ENCODE peak calls at places on chromosomes 6 and 20, in nine cellular contexts. One of them, this sample, is unnamed.

GRCh38 chr20:17675519-17676377 is 6.3 kb downstream of the RRBP1 start:
- DNase-seq in tibial artery: peak
- DNase-seq in uterus: no peak
- DNase-seq in fibroblast of mammary gland: no peak
- DNase-seq in aorta: no peak
- DNase-seq in colonic mucosa: no peak
- DNase-seq in astrocyte of the spinal cord: no peak
- DNase-seq in naive thymus-derived CD4-positive, alpha-beta T cell: no peak
- DNase-seq in stomach: no peak
- DNase-seq in this sample: no peak

GRCh38 chr20:47674145-47674544 is 111.1 kb downstream of the SULF2 start:
- DNase-seq in colonic mucosa: no peak
- DNase-seq in astrocyte of the spinal cord: no peak
- DNase-seq in aorta: no peak
- DNase-seq in fibroblast of mammary gland: no peak
- DNase-seq in stomach: no peak
- DNase-seq in naive thymus-derived CD4-positive, alpha-beta T cell: no peak
- DNase-seq in uterus: no peak
- DNase-seq in tibial artery: no peak
- DNase-seq in this sample: no peak

GRCh38 chr6:147970970-147971369 is 371.7 kb upstream of the SASH1 start:
- DNase-seq in colonic mucosa: no peak
- DNase-seq in tibial artery: no peak
- DNase-seq in naive thymus-derived CD4-positive, alpha-beta T cell: no peak
- DNase-seq in uterus: no peak
- DNase-seq in aorta: no peak
- DNase-seq in astrocyte of the spinal cord: no peak
- DNase-seq in stomach: no peak
- DNase-seq in fibroblast of mammary gland: peak
- DNase-seq in this sample: no peak

GRCh38 chr6:69622230-69622629 is 174.6 kb downstream of the LMBRD1 start:
- DNase-seq in tibial artery: no peak
- DNase-seq in stomach: no peak
- DNase-seq in colonic mucosa: no peak
- DNase-seq in astrocyte of the spinal cord: no peak
- DNase-seq in uterus: no peak
- DNase-seq in naive thymus-derived CD4-positive, alpha-beta T cell: no peak
- DNase-seq in aorta: no peak
- DNase-seq in fibroblast of mammary gland: no peak
- DNase-seq in this sample: no peak

GRCh38 chr6:160978141-160978926 is 13.2 kb upstream of the MAP3K4 start:
- DNase-seq in stomach: no peak
- DNase-seq in naive thymus-derived CD4-positive, alpha-beta T cell: no peak
- DNase-seq in astrocyte of the spinal cord: peak
- DNase-seq in uterus: peak
- DNase-seq in fibroblast of mammary gland: peak
- DNase-seq in tibial artery: no peak
- DNase-seq in colonic mucosa: no peak
- DNase-seq in aorta: no peak
- DNase-seq in this sample: no peak

GRCh38 chr6:147190556-147190955 is 13.7 kb upstream of the STXBP5 start:
- DNase-seq in stomach: no peak
- DNase-seq in astrocyte of the spinal cord: no peak
- DNase-seq in fibroblast of mammary gland: no peak
- DNase-seq in uterus: no peak
- DNase-seq in aorta: no peak
- DNase-seq in naive thymus-derived CD4-positive, alpha-beta T cell: no peak
- DNase-seq in colonic mucosa: no peak
- DNase-seq in tibial artery: no peak
- DNase-seq in this sample: no peak

GRCh38 chr6:74942130-74942529 is 263.7 kb downstream of the COL12A1 start:
- DNase-seq in stomach: no peak
- DNase-seq in tibial artery: no peak
- DNase-seq in astrocyte of the spinal cord: peak
- DNase-seq in aorta: no peak
- DNase-seq in uterus: no peak
- DNase-seq in colonic mucosa: no peak
- DNase-seq in naive thymus-derived CD4-positive, alpha-beta T cell: no peak
- DNase-seq in fibroblast of mammary gland: no peak
- DNase-seq in this sample: no peak

GRCh38 chr6:149429427-149430360 is 29.6 kb downstream of the SUMO4 start:
- DNase-seq in colonic mucosa: peak
- DNase-seq in fibroblast of mammary gland: no peak
- DNase-seq in tibial artery: no peak
- DNase-seq in naive thymus-derived CD4-positive, alpha-beta T cell: no peak
- DNase-seq in aorta: no peak
- DNase-seq in stomach: no peak
- DNase-seq in astrocyte of the spinal cord: no peak
- DNase-seq in uterus: no peak
- DNase-seq in this sample: no peak

GRCh38 chr20:46400828-46401477 is 5.5 kb downstream of the ELMO2 start:
- DNase-seq in stomach: no peak
- DNase-seq in uterus: no peak
- DNase-seq in fibroblast of mammary gland: peak
- DNase-seq in tibial artery: no peak
- DNase-seq in astrocyte of the spinal cord: peak
- DNase-seq in colonic mucosa: no peak
- DNase-seq in aorta: no peak
- DNase-seq in naive thymus-derived CD4-positive, alpha-beta T cell: peak
- DNase-seq in this sample: peak

GRCh38 chr20:30412972-30413371 is 844.5 kb upstream of the DEFB115 start:
- DNase-seq in fibroblast of mammary gland: no peak
- DNase-seq in uterus: no peak
- DNase-seq in aorta: no peak
- DNase-seq in stomach: no peak
- DNase-seq in naive thymus-derived CD4-positive, alpha-beta T cell: no peak
- DNase-seq in colonic mucosa: no peak
- DNase-seq in tibial artery: no peak
- DNase-seq in astrocyte of the spinal cord: no peak
- DNase-seq in this sample: no peak

GRCh38 chr6:104995989-104996617 is 39.2 kb downstream of the LIN28B start:
- DNase-seq in stomach: no peak
- DNase-seq in aorta: no peak
- DNase-seq in fibroblast of mammary gland: peak
- DNase-seq in colonic mucosa: no peak
- DNase-seq in uterus: no peak
- DNase-seq in astrocyte of the spinal cord: peak
- DNase-seq in naive thymus-derived CD4-positive, alpha-beta T cell: no peak
- DNase-seq in tibial artery: no peak
- DNase-seq in this sample: peak

GRCh38 chr20:19738936-19739335 is 19.1 kb upstream of the RIN2 start:
- DNase-seq in stomach: no peak
- DNase-seq in tibial artery: no peak
- DNase-seq in fibroblast of mammary gland: peak
- DNase-seq in colonic mucosa: no peak
- DNase-seq in uterus: no peak
- DNase-seq in naive thymus-derived CD4-positive, alpha-beta T cell: no peak
- DNase-seq in astrocyte of the spinal cord: peak
- DNase-seq in aorta: no peak
- DNase-seq in this sample: no peak

GRCh38 chr20:44405785-44406571 is 50.5 kb downstream of the HNF4A start:
- DNase-seq in fibroblast of mammary gland: no peak
- DNase-seq in tibial artery: no peak
- DNase-seq in naive thymus-derived CD4-positive, alpha-beta T cell: no peak
- DNase-seq in aorta: no peak
- DNase-seq in colonic mucosa: peak
- DNase-seq in stomach: no peak
- DNase-seq in uterus: no peak
- DNase-seq in astrocyte of the spinal cord: no peak
- DNase-seq in this sample: no peak

GRCh38 chr6:116292553-116292952 is 12.8 kb upstream of the TSPYL1 start:
- DNase-seq in stomach: no peak
- DNase-seq in colonic mucosa: no peak
- DNase-seq in aorta: no peak
- DNase-seq in tibial artery: no peak
- DNase-seq in uterus: no peak
- DNase-seq in naive thymus-derived CD4-positive, alpha-beta T cell: no peak
- DNase-seq in astrocyte of the spinal cord: no peak
- DNase-seq in fibroblast of mammary gland: no peak
- DNase-seq in this sample: no peak

GRCh38 chr6:170212956-170213636 is 77.8 kb downstream of the DLL1 start:
- DNase-seq in uterus: no peak
- DNase-seq in naive thymus-derived CD4-positive, alpha-beta T cell: no peak
- DNase-seq in aorta: no peak
- DNase-seq in fibroblast of mammary gland: no peak
- DNase-seq in stomach: no peak
- DNase-seq in tibial artery: peak
- DNase-seq in colonic mucosa: peak
- DNase-seq in astrocyte of the spinal cord: no peak
- DNase-seq in this sample: no peak

GRCh38 chr20:36235892-36236785 is at the start of gene AAR2:
- DNase-seq in colonic mucosa: peak
- DNase-seq in uterus: peak
- DNase-seq in naive thymus-derived CD4-positive, alpha-beta T cell: peak
- DNase-seq in tibial artery: peak
- DNase-seq in aorta: peak
- DNase-seq in astrocyte of the spinal cord: peak
- DNase-seq in fibroblast of mammary gland: peak
- DNase-seq in stomach: peak
- DNase-seq in this sample: peak

DNA sequence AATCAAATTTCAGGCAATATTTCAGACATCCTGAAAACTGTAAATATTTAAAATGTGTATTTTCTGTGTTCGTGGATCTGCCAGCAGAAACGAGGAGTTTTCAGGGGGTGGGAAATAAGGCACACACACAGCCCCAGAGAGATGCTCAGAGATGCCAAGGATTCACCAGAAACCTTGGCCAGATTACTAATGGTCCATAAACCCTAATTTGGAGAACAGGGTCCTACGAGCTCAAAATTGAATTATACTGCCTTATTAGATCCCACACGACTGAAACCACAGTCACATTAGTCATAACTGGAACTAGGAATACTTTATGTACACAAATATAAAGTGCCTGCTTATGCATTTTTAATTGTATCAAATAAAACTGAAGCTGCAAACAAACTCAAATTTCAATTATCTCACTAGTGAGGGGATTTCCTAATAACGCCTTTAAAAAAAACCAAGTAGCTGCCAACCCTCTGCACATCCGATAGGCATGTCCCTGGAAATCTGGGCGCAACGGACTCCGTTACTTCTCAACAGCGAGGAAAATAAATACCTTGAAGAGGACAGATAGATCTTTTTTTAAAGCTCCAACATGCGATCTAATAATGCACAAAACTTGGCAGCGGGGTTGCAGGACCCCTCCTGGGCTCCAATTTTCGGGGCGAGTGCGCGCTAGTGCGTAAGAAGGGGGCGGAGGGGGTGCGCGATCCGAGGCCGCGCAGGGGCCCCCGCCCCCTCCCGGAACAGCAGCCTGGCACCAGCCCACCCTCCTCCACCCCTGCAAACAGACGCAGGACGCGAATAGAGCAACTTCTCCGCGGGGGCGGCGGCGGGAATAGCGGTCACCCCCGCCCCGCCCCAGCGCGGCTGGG is 887 bp downstream of the CHD6 start:
- DNase-seq in tibial artery: peak
- DNase-seq in stomach: no peak
- DNase-seq in naive thymus-derived CD4-positive, alpha-beta T cell: peak
- DNase-seq in fibroblast of mammary gland: peak
- DNase-seq in aorta: peak
- DNase-seq in colonic mucosa: peak
- DNase-seq in astrocyte of the spinal cord: peak
- DNase-seq in uterus: peak
- DNase-seq in this sample: peak
- H3K4me3 ChIP-seq in tibial artery: peak
- H3K4me3 ChIP-seq in stomach: peak
- H3K4me3 ChIP-seq in naive thymus-derived CD4-positive, alpha-beta T cell: peak
- H3K4me3 ChIP-seq in fibroblast of mammary gland: peak
- H3K4me3 ChIP-seq in aorta: peak
- H3K4me3 ChIP-seq in colonic mucosa: peak
- H3K4me3 ChIP-seq in astrocyte of the spinal cord: peak
- H3K4me3 ChIP-seq in uterus: peak
- H3K4me3 ChIP-seq in this sample: peak

GRCh38 chr6:14706378-14706929 is 539.4 kb upstream of the JARID2 start:
- DNase-seq in fibroblast of mammary gland: peak
- DNase-seq in astrocyte of the spinal cord: peak
- DNase-seq in stomach: no peak
- DNase-seq in naive thymus-derived CD4-positive, alpha-beta T cell: no peak
- DNase-seq in colonic mucosa: no peak
- DNase-seq in uterus: peak
- DNase-seq in aorta: peak
- DNase-seq in tibial artery: peak
- DNase-seq in this sample: no peak
- H3K4me3 ChIP-seq in fibroblast of mammary gland: no peak
- H3K4me3 ChIP-seq in astrocyte of the spinal cord: no peak
- H3K4me3 ChIP-seq in stomach: no peak
- H3K4me3 ChIP-seq in naive thymus-derived CD4-positive, alpha-beta T cell: no peak
- H3K4me3 ChIP-seq in colonic mucosa: no peak
- H3K4me3 ChIP-seq in uterus: no peak
- H3K4me3 ChIP-seq in aorta: no peak
- H3K4me3 ChIP-seq in tibial artery: no peak
- H3K4me3 ChIP-seq in this sample: no peak

GRCh38 chr6:114713690-114714089 is 370.9 kb upstream of the HS3ST5 start:
- DNase-seq in tibial artery: no peak
- DNase-seq in uterus: no peak
- DNase-seq in astrocyte of the spinal cord: no peak
- DNase-seq in fibroblast of mammary gland: no peak
- DNase-seq in stomach: no peak
- DNase-seq in colonic mucosa: no peak
- DNase-seq in naive thymus-derived CD4-positive, alpha-beta T cell: no peak
- DNase-seq in aorta: no peak
- DNase-seq in this sample: no peak
- H3K4me3 ChIP-seq in tibial artery: no peak
- H3K4me3 ChIP-seq in uterus: no peak
- H3K4me3 ChIP-seq in astrocyte of the spinal cord: no peak
- H3K4me3 ChIP-seq in fibroblast of mammary gland: no peak
- H3K4me3 ChIP-seq in stomach: no peak
- H3K4me3 ChIP-seq in colonic mucosa: no peak
- H3K4me3 ChIP-seq in naive thymus-derived CD4-positive, alpha-beta T cell: no peak
- H3K4me3 ChIP-seq in aorta: no peak
- H3K4me3 ChIP-seq in this sample: no peak

GRCh38 chr6:10618409-10618808 is 76.0 kb downstream of the C6orf52 start:
- DNase-seq in stomach: no peak
- DNase-seq in astrocyte of the spinal cord: no peak
- DNase-seq in aorta: no peak
- DNase-seq in fibroblast of mammary gland: no peak
- DNase-seq in tibial artery: no peak
- DNase-seq in naive thymus-derived CD4-positive, alpha-beta T cell: no peak
- DNase-seq in uterus: no peak
- DNase-seq in colonic mucosa: no peak
- DNase-seq in this sample: no peak
- H3K4me3 ChIP-seq in stomach: no peak
- H3K4me3 ChIP-seq in astrocyte of the spinal cord: no peak
- H3K4me3 ChIP-seq in aorta: no peak
- H3K4me3 ChIP-seq in fibroblast of mammary gland: no peak
- H3K4me3 ChIP-seq in tibial artery: no peak
- H3K4me3 ChIP-seq in naive thymus-derived CD4-positive, alpha-beta T cell: no peak
- H3K4me3 ChIP-seq in uterus: no peak
- H3K4me3 ChIP-seq in colonic mucosa: no peak
- H3K4me3 ChIP-seq in this sample: no peak